ENCODE peak calls at places on chromosome 10, in four cellular contexts. W is IMR-90, M is H1, T is H9. P is an unnamed sample.

GRCh38 chr10:23693895-23694294 is 255.0 kb downstream of the OTUD1 start:
- DNase-seq in W (no peak), T (peak; percentile 44), M (no peak), P (no peak)

GRCh38 chr10:31081937-31082635 is 50.4 kb upstream of the ZNF438 start:
- DNase-seq in M (no peak), T (no peak), W (no peak), P (no peak)

GRCh38 chr10:114916653-114917052 is 21.3 kb upstream of the TRUB1 start:
- DNase-seq in W (no peak), T (no peak), M (no peak), P (no peak)

GRCh38 chr10:124875596-124875995 is 66.3 kb upstream of the ZRANB1 start:
- DNase-seq in T (no peak), W (peak; percentile 46), M (no peak), P (peak; percentile 56)

GRCh38 chr10:62456611-62457101 is 82.5 kb downstream of the ZNF365 start:
- DNase-seq in M (no peak), W (peak; percentile 6), T (no peak), P (no peak)

GRCh38 chr10:93515963-93516450 is 19.6 kb downstream of the CEP55 start:
- DNase-seq in M (no peak), T (no peak), W (no peak), P (no peak)

GRCh38 chr10:30098624-30099023 is 39.2 kb upstream of the JCAD start:
- DNase-seq in T (no peak), W (peak; percentile 92), M (no peak), P (no peak)

GRCh38 chr10:7810443-7810842 is 7.9 kb upstream of the TAF3 start:
- DNase-seq in T (no peak), M (no peak), W (no peak), P (no peak)

GRCh38 chr10:96017227-96017687 is 26.1 kb upstream of the CCNJ start:
- DNase-seq in T (peak; percentile 35), M (no peak), W (peak; percentile 54), P (peak; percentile 65)

GRCh38 chr10:43816351-43817321 is 168.0 kb upstream of the ZNF32 start:
- DNase-seq in W (peak; percentile 72), T (no peak), M (no peak), P (no peak)

GRCh38 chr10:77873558-77874380 is 52.8 kb downstream of the DLG5 start:
- DNase-seq in W (peak; percentile 42), T (no peak), M (no peak), P (peak; percentile 67)

GRCh38 chr10:131350245-131350644 is 38.7 kb upstream of the TCERG1L start:
- DNase-seq in W (no peak), T (no peak), M (no peak), P (no peak)

GRCh38 chr10:112728118-112728963 is 221.7 kb upstream of the TCF7L2 start:
- DNase-seq in M (no peak), W (no peak), T (no peak), P (no peak)

GRCh38 chr10:49598164-49598856 is 11.8 kb upstream of the SLC18A3 start:
- DNase-seq in W (no peak), T (no peak), M (no peak), P (no peak)

GRCh38 chr10:47225928-47226645 is 73.9 kb upstream of the GDF10 start:
- DNase-seq in M (no peak), T (peak; percentile 8), W (no peak), P (no peak)

GRCh38 chr10:80924063-80924952 is 386.6 kb downstream of the SH2D4B start:
- DNase-seq in M (peak; percentile 2), T (peak; percentile 64), W (peak; percentile 11), P (peak; percentile 76)

GRCh38 chr10:58873161-58873560 is 303.3 kb upstream of the PHYHIPL start:
- DNase-seq in W (no peak), M (no peak), T (no peak), P (no peak)

GRCh38 chr10:7506571-7506970 is 95.7 kb upstream of the SFMBT2 start:
- DNase-seq in T (no peak), M (no peak), W (no peak), P (no peak)

GRCh38 chr10:12590682-12591642 is 241.6 kb downstream of the CAMK1D start:
- DNase-seq in M (no peak), T (no peak), W (no peak), P (no peak)

GRCh38 chr10:6202684-6203330 is at the start of gene PFKFB3:
- DNase-seq in W (peak; percentile 92), M (peak; percentile 82), T (peak; percentile 95), P (peak; percentile 97)

GRCh38 chr10:88066876-88067275 is 203.5 kb downstream of the PTEN start:
- DNase-seq in W (no peak), T (no peak), M (no peak), P (no peak)
- H4K5ac ChIP-seq in W (no peak overlapping the region), T (no peak overlapping the region), M (no peak overlapping the region), P (no peak overlapping the region)

GRCh38 chr10:121519901-121520500 is 78.2 kb downstream of the FGFR2 start:
- DNase-seq in M (no peak), T (no peak), W (no peak), P (no peak)
- H3K27ac ChIP-seq in M (no peak overlapping the region), T (no peak overlapping the region), W (no peak overlapping the region), P (no peak overlapping the region)

GRCh38 chr10:21208666-21209316 is 311.7 kb upstream of the NEBL start:
- DNase-seq in T (no peak), W (no peak), M (no peak), P (peak; percentile 31)
- H4K5ac ChIP-seq in T (no peak overlapping the region), W (no peak overlapping the region), M (no peak overlapping the region), P (no peak overlapping the region)

GRCh38 chr10:60731134-60731883 is 47.0 kb upstream of the CDK1 start:
- DNase-seq in W (no peak), T (no peak), M (no peak), P (no peak)

GRCh38 chr10:60726253-60726652 is 52.0 kb upstream of the CDK1 start:
- DNase-seq in T (no peak), M (no peak), W (no peak), P (no peak)

GRCh38 chr10:60732240-60733188 is 45.8 kb upstream of the CDK1 start:
- DNase-seq in M (no peak), W (no peak), T (peak; percentile 48), P (peak; percentile 48)

GRCh38 chr10:60729106-60729505 is 49.2 kb upstream of the CDK1 start:
- DNase-seq in T (no peak), W (no peak), M (no peak), P (no peak)

GRCh38 chr10:60728056-60728455 is 50.2 kb upstream of the CDK1 start:
- DNase-seq in M (no peak), T (no peak), W (no peak), P (no peak)
- H3K27ac ChIP-seq in M (no peak overlapping the region), T (no peak overlapping the region), W (no peak overlapping the region), P (no peak overlapping the region)

P was measured in mesendoderm.